ENCODE peak calls at places on chromosomes 5 and 9, in six cellular contexts. Z is stimulated activated CD4-positive, alpha-beta T cell treated with anti-CD3 and anti-CD28 coated beads, Interleukin-12 subunit alpha, Interleukin-12 subunit beta, amount 100 ng/mL, for 24 hours; H is SK-N-DZ; I is dermis blood vessel endothelial cell; Y is activated CD4-positive, alpha-beta T cell treated with anti-CD3 and anti-CD28 coated beads, Interleukin-2, amount 50 U/mL, for 48 hours; G is fibroblast of mammary gland. R is an unnamed sample.
A peak's percentile ranks its signal among the peaks of the same experiment; 100 is the strongest.

GRCh38 chr5:95238560-95239325 is 46.2 kb downstream of the MCTP1 start:
- DNase-seq in Z (no peak), H (no peak), I (peak; percentile 89), Y (no peak), G (peak; percentile 33), R (no peak)

GRCh38 chr9:86752727-86753126 is 194.6 kb downstream of the GAS1 start:
- DNase-seq in Z (no peak), H (no peak), I (no peak), Y (no peak), G (no peak), R (no peak)

GRCh38 chr5:66923922-66924321 is 272.7 kb downstream of the CD180 start:
- DNase-seq in Z (no peak), H (no peak), I (no peak), Y (no peak), G (no peak), R (no peak)

GRCh38 chr9:111482656-111483418 is 1.3 kb downstream of the ECPAS start:
- DNase-seq in Z (peak; percentile 17), H (peak; percentile 68), I (peak; percentile 69), Y (peak; percentile 74), G (peak; percentile 57), R (peak; percentile 75)

GRCh38 chr5:72835633-72836032 is 19.2 kb downstream of the TNPO1 start:
- DNase-seq in Z (no peak), H (no peak), I (no peak), Y (no peak), G (no peak), R (no peak)

GRCh38 chr9:123162359-123163345 is 105.7 kb downstream of the STRBP start:
- DNase-seq in Z (no peak), H (no peak), I (peak; percentile 67), Y (no peak), G (no peak), R (no peak)

GRCh38 chr5:42749020-42749419 is 7.6 kb upstream of the CCDC152 start:
- DNase-seq in Z (no peak), H (no peak), I (no peak), Y (no peak), G (no peak), R (no peak)

GRCh38 chr9:136287960-136288753 is 15.7 kb downstream of the CCDC187 start:
- DNase-seq in Z (no peak), H (no peak), I (no peak), Y (no peak), G (no peak), R (no peak)

GRCh38 chr5:33008751-33009418 is 297.8 kb downstream of the NPR3 start:
- DNase-seq in Z (no peak), H (no peak), I (no peak), Y (no peak), G (no peak), R (peak; percentile 45)

GRCh38 chr5:112691758-112692157 is 45.9 kb upstream of the APC start:
- DNase-seq in Z (no peak), H (peak; percentile 46), I (peak; percentile 82), Y (peak; percentile 26), G (peak; percentile 60), R (peak; percentile 52)

GRCh38 chr5:31194458-31194808 is 947 bp downstream of the CDH6 start:
- DNase-seq in Z (no peak), H (no peak), I (no peak), Y (no peak), G (no peak), R (no peak)

GRCh38 chr5:135451581-135452360 is at the start of gene TIFAB:
- DNase-seq in Z (no peak), H (no peak), I (no peak), Y (no peak), G (no peak), R (no peak)